ENCODE peak calls at places on chromosome 20, in nine cellular contexts. W is fibroblast of mammary gland; E is hepatocyte; M is prostate gland; K is endothelial cell of umbilical vein; P is OCI-LY7; X is CD4-positive, alpha-beta memory T cell; J is fibroblast of villous mesenchyme; G is tibial artery. V is an unnamed sample.

GRCh38 chr20:43949248-43949647 is 34.6 kb downstream of the TOX2 start:
- DNase-seq in W (no peak), E (no peak), M (no peak), K (no peak), P (no peak), X (no peak), J (no peak), G (no peak), V (no peak)

GRCh38 chr20:2290486-2290885 is 5.3 kb upstream of the TGM3 start:
- DNase-seq in W (no peak), E (no peak), M (no peak), K (no peak), P (no peak), X (no peak), J (no peak), G (no peak), V (no peak)

GRCh38 chr20:37301120-37301519 is 11.7 kb downstream of the MANBAL start:
- DNase-seq in W (no peak), E (no peak), M (no peak), K (no peak), P (no peak), X (no peak), J (no peak), G (no peak), V (no peak)

GRCh38 chr20:12775041-12775440 is 233.7 kb upstream of the SPTLC3 start:
- DNase-seq in W (no peak), E (no peak), M (peak), K (no peak), P (no peak), X (no peak), J (no peak), G (no peak), V (no peak)

GRCh38 chr20:63032026-63032800 is 25.4 kb upstream of the BHLHE23 start:
- DNase-seq in W (no peak), E (no peak), M (no peak), K (no peak), P (no peak), X (peak), J (no peak), G (no peak), V (no peak)

GRCh38 chr20:17969884-17970409 is 1.1 kb downstream of the MGME1 start:
- DNase-seq in W (peak), E (peak), M (peak), K (peak), P (peak), X (peak), J (peak), G (peak), V (peak)

GRCh38 chr20:10876558-10876957 is 202.8 kb upstream of the JAG1 start:
- DNase-seq in W (peak), E (no peak), M (no peak), K (no peak), P (no peak), X (no peak), J (peak), G (no peak), V (no peak)

GRCh38 chr20:63968136-63968927 is 1.4 kb downstream of the ZNF512B start:
- DNase-seq in W (no peak), E (no peak), M (no peak), K (no peak), P (no peak), X (no peak), J (no peak), G (peak), V (no peak)

GRCh38 chr20:59403962-59404314 is 103.5 kb downstream of the EDN3 start:
- DNase-seq in W (no peak), E (no peak), M (no peak), K (no peak), P (no peak), X (no peak), J (no peak), G (no peak), V (no peak)

GRCh38 chr20:6746901-6747609 is 20.4 kb upstream of the BMP2 start:
- DNase-seq in W (peak), E (no peak), M (no peak), K (peak), P (no peak), X (no peak), J (no peak), G (no peak), V (peak)

GRCh38 chr20:50567860-50568548 is 57.8 kb downstream of the PTPN1 start:
- DNase-seq in W (no peak), E (no peak), M (no peak), K (no peak), P (no peak), X (no peak), J (no peak), G (no peak), V (no peak)

GRCh38 chr20:32312718-32313424 is 35.4 kb downstream of the KIF3B start:
- DNase-seq in W (no peak), E (no peak), M (no peak), K (no peak), P (no peak), X (no peak), J (no peak), G (no peak), V (no peak)

GRCh38 chr20:30499123-30499522 is 758.3 kb upstream of the DEFB115 start:
- DNase-seq in W (no peak), E (no peak), M (no peak), K (no peak), P (no peak), X (no peak), J (no peak), G (no peak), V (no peak)

GRCh38 chr20:56373942-56374341 is 15.2 kb downstream of the FAM210B start:
- DNase-seq in W (peak), E (peak), M (no peak), K (peak), P (no peak), X (no peak), J (peak), G (no peak), V (no peak)

GRCh38 chr20:48538856-48539255 is 288.9 kb downstream of the PREX1 start:
- DNase-seq in W (no peak), E (no peak), M (no peak), K (no peak), P (no peak), X (no peak), J (no peak), G (no peak), V (no peak)

GRCh38 chr20:63062188-63063140 is 55.7 kb upstream of the BHLHE23 start:
- DNase-seq in W (no peak), E (no peak), M (no peak), K (no peak), P (no peak), X (no peak), J (no peak), G (no peak), V (no peak)

GRCh38 chr20:32806356-32806755 is 13.4 kb upstream of the MAPRE1 start:
- DNase-seq in W (no peak), E (no peak), M (no peak), K (no peak), P (no peak), X (no peak), J (no peak), G (no peak), V (no peak)

GRCh38 chr20:22098451-22098850 is 393.0 kb downstream of the PAX1 start:
- DNase-seq in W (no peak), E (no peak), M (no peak), K (no peak), P (no peak), X (no peak), J (no peak), G (no peak), V (no peak)

GRCh38 chr20:2236266-2236665 is 59.5 kb upstream of the TGM3 start:
- DNase-seq in W (no peak), E (no peak), M (no peak), K (peak), P (no peak), X (no peak), J (no peak), G (no peak), V (no peak)

GRCh38 chr20:47568019-47568418 is 66.3 kb downstream of the NCOA3 start:
- DNase-seq in W (peak), E (peak), M (peak), K (peak), P (no peak), X (no peak), J (peak), G (no peak), V (no peak)

GRCh38 chr20:64151634-64152530 is 12.4 kb upstream of the MYT1 start:
- DNase-seq in W (peak), E (no peak), M (no peak), K (peak), P (no peak), X (no peak), J (no peak), G (no peak), V (no peak)

GRCh38 chr20:56442381-56443365 is 25.8 kb upstream of the RTF2 start:
- DNase-seq in W (no peak), E (no peak), M (no peak), K (no peak), P (no peak), X (no peak), J (no peak), G (no peak), V (no peak)

GRCh38 chr20:9838378-9839295 is at the start of gene PAK5:
- DNase-seq in W (peak), E (peak), M (peak), K (peak), P (no peak), X (no peak), J (peak), G (no peak), V (no peak)

GRCh38 chr20:41335591-41335990 is 5.0 kb upstream of the LPIN3 start:
- DNase-seq in W (no peak), E (peak), M (no peak), K (no peak), P (no peak), X (no peak), J (no peak), G (no peak), V (no peak)

GRCh38 chr20:14879839-14880238 is 542.4 kb upstream of the FLRT3 start:
- DNase-seq in W (no peak), E (no peak), M (no peak), K (no peak), P (no peak), X (no peak), J (no peak), G (no peak), V (no peak)

GRCh38 chr20:887137-887536 is 29.0 kb downstream of the ANGPT4 start:
- DNase-seq in W (no peak), E (no peak), M (no peak), K (no peak), P (no peak), X (no peak), J (no peak), G (no peak), V (no peak)

GRCh38 chr20:62598761-62599194 is 43.5 kb upstream of the SLCO4A1 start:
- DNase-seq in W (no peak), E (no peak), M (no peak), K (no peak), P (peak), X (no peak), J (no peak), G (no peak), V (no peak)

GRCh38 chr20:38337561-38338140 is 8.6 kb upstream of the LBP start:
- DNase-seq in W (peak), E (peak), M (no peak), K (no peak), P (peak), X (no peak), J (peak), G (no peak), V (no peak)

GRCh38 chr20:59749293-59749680 is 144.9 kb downstream of the PHACTR3 start:
- DNase-seq in W (peak), E (no peak), M (no peak), K (no peak), P (no peak), X (no peak), J (no peak), G (no peak), V (no peak)

GRCh38 chr20:13535627-13536026 is 103.1 kb downstream of the TASP1 start:
- DNase-seq in W (no peak), E (no peak), M (no peak), K (no peak), P (no peak), X (no peak), J (no peak), G (no peak), V (no peak)

GRCh38 chr20:44759595-44759994 is 13.9 kb downstream of the KCNK15 start:
- DNase-seq in W (no peak), E (no peak), M (no peak), K (no peak), P (no peak), X (no peak), J (no peak), G (no peak), V (no peak)

GRCh38 chr20:10673176-10673830 is 496 bp downstream of the JAG1 start:
- DNase-seq in W (no peak), E (peak), M (no peak), K (peak), P (peak), X (no peak), J (no peak), G (no peak), V (no peak)

GRCh38 chr20:34216382-34216742 is 24.9 kb upstream of the ASIP start:
- DNase-seq in W (no peak), E (no peak), M (no peak), K (no peak), P (no peak), X (no peak), J (no peak), G (no peak), V (no peak)

GRCh38 chr20:49794336-49795124 is 18.1 kb upstream of the SLC9A8 start:
- DNase-seq in W (no peak), E (no peak), M (no peak), K (no peak), P (no peak), X (peak), J (no peak), G (no peak), V (no peak)

GRCh38 chr20:44247676-44248419 is 740 bp downstream of the GDAP1L1 start:
- DNase-seq in W (peak), E (peak), M (no peak), K (peak), P (no peak), X (no peak), J (peak), G (no peak), V (peak)

GRCh38 chr20:48295445-48295903 is 510.2 kb upstream of the SULF2 start:
- DNase-seq in W (peak), E (peak), M (no peak), K (peak), P (no peak), X (no peak), J (peak), G (no peak), V (no peak)

GRCh38 chr20:36094497-36094896 is 60.0 kb upstream of the EPB41L1 start:
- DNase-seq in W (peak), E (no peak), M (no peak), K (peak), P (no peak), X (no peak), J (no peak), G (no peak), V (no peak)
- H3K4me3 ChIP-seq in W (no peak), E (no peak), M (peak), K (no peak), P (no peak), X (no peak), J (no peak), G (peak), V (no peak)

DNA sequence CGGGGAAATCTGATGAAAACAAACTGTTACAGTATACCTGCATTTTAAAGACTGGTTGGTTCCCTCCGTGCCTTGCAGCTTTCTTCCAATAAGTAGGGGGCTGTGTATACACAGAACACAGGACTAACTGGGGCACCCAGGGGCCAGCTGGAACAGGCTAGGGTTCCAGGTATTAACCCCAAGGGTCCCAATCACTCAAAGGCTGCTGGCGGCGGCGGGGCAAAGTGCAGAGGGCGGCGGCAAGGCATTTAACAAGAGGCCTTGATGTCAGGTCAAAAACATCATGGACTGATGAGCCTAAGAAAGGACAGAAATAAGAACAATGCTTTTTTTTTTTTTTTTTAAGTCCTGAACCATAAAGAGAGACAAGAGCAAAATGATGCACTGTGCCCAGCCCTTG is 2.5 kb downstream of the PMEPA1 start:
- DNase-seq in W (no peak), E (no peak), M (no peak), K (no peak), P (no peak), X (no peak), J (no peak), G (no peak), V (peak)
- H3K4me3 ChIP-seq in W (no peak), E (no peak), M (peak), K (no peak), P (peak), X (no peak), J (no peak), G (peak), V (peak)

DNA sequence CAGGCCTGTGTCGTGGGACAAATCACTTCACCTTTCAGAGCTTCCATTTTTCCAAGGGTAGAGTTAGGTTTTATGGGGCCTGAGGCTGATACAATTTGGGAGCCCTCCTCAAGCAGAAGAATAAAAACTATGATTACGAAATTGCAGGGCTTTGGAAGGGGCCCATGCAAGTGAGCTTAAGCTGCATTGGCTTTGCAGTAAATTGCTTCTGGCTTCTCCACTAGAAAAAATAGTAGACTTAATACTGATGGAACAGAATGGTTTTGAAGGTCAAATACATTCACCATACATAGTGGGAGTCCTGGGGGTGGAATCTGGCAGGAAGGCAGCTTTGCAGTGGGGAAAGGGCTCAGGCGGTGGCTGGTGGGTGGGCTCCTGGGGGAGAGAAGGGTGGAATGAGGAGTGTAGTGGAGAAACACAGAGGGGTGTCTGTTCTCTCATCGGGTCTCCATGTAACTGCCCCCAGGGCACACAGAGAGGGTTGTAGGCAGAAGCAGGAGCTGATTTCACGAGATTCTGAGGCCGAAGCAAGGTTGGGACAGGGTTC is 55.9 kb upstream of the RNF24 start:
- DNase-seq in W (no peak), E (no peak), M (no peak), K (no peak), P (no peak), X (no peak), J (peak), G (no peak), V (no peak)
- H3K4me3 ChIP-seq in W (no peak), E (no peak), M (no peak), K (no peak), P (no peak), X (no peak), J (no peak), G (no peak), V (no peak)

GRCh38 chr20:19785173-19785799 is 27.2 kb downstream of the RIN2 start:
- DNase-seq in W (peak), E (no peak), M (no peak), K (no peak), P (no peak), X (no peak), J (peak), G (no peak), V (no peak)
- H3K4me3 ChIP-seq in W (no peak), E (no peak), M (no peak), K (no peak), P (no peak), X (no peak), J (no peak), G (no peak), V (no peak)

DNA sequence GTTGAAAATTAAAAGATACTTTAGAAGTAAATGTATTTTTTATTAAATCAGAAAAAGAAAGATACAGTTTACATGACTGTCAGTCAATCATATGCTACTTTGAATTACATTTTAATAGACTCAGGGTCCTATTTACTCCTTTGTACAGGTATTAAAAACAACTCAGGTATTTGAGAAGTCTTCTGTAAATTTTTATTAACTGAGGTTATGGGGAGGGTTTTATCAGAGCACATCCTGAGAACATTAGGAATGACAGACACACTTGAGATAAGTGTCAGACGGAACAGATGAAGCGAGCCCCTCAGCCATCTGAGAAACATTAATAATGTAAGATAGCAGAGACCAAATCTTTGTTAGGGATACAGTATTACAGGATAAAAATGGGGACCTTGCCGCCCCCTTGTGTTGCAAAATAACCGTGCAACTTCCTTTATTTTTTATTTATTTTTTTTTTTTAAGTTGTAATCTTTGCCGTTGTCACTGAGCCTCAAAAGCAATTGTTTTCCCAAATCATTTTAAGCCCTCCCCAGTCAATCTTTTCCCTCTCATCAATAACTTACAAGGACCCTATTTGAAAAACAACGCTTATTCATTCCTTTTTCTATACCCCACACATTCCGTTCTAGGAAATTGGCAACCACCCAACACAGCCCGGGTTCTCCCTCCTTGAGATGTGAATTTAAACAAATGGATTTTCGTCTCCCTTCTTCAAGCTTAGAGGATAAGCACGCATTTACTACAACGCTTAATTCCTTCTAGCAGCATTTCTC is 126.7 kb downstream of the BCAS1 start:
- DNase-seq in W (peak), E (no peak), M (no peak), K (peak), P (peak), X (no peak), J (peak), G (no peak), V (no peak)
- H3K4me3 ChIP-seq in W (peak), E (no peak), M (no peak), K (no peak), P (no peak), X (no peak), J (peak), G (no peak), V (no peak)

DNA sequence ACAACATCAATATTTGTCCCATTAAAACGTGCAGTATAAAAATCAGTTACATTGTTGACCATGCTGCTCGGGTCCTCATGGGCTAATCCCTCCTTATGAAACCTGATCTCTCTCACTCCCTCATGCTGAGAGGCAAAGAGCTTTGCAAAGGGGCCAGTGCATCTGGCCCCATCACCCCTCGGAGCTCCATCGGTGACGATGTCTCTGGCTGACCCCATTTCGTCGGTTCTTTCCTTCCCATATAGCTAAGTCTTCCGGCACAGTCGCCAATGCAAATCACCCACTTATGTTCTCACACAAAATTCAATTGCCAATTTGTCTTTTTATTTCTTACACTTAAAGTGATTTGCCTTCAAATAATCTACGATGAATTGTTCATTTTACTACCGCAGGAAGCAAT is 199.9 kb upstream of the CDH4 start:
- DNase-seq in W (no peak), E (no peak), M (no peak), K (no peak), P (no peak), X (no peak), J (no peak), G (no peak), V (no peak)
- H3K4me3 ChIP-seq in W (no peak), E (no peak), M (no peak), K (no peak), P (no peak), X (no peak), J (no peak), G (no peak), V (no peak)